ENCODE peak calls at places on chromosomes 11 and 22, in five cellular contexts. I is NCI-H2029, G is WTC11, V is head of caudate nucleus, L is tibial nerve. N is an unnamed sample.

GRCh38 chr11:60857378-60858232 is 1.9 kb upstream of the PTGDR2 start:
- DNase-seq in I (no peak), G (no peak), V (no peak), L (no peak), N (no peak)

GRCh38 chr22:37240941-37241320 is 3.1 kb downstream of the RAC2 start:
- DNase-seq in I (no peak), G (no peak), V (no peak), L (no peak), N (no peak)

GRCh38 chr22:44270556-44270880 is 42.2 kb downstream of the SHISAL1 start:
- DNase-seq in I (no peak), G (no peak), V (no peak), L (no peak), N (no peak)

GRCh38 chr11:119882316-119882715 is 153.3 kb upstream of the NECTIN1 start:
- DNase-seq in I (no peak), G (no peak), V (no peak), L (no peak), N (no peak)

GRCh38 chr11:23554002-23554401 is 693.7 kb upstream of the CCDC179 start:
- DNase-seq in I (no peak), G (no peak), V (no peak), L (no peak), N (no peak)

GRCh38 chr11:94768602-94769511 is 701 bp downstream of the AMOTL1 start:
- DNase-seq in I (no peak), G (peak), V (peak), L (peak), N (no peak)

GRCh38 chr11:70210051-70210501 is 7.0 kb downstream of the FADD start:
- DNase-seq in I (no peak), G (no peak), V (no peak), L (no peak), N (no peak)

GRCh38 chr11:118742304-118742703 is 48.7 kb downstream of the DDX6 start:
- DNase-seq in I (no peak), G (no peak), V (no peak), L (no peak), N (no peak)

GRCh38 chr22:46583571-46583970 is 36.6 kb upstream of the GRAMD4 start:
- DNase-seq in I (no peak), G (no peak), V (no peak), L (no peak), N (no peak)

GRCh38 chr11:120432056-120433018 is 79.2 kb upstream of the GRIK4 start:
- DNase-seq in I (no peak), G (no peak), V (no peak), L (no peak), N (no peak)

GRCh38 chr11:2212411-2213251 is 41.0 kb upstream of the TH start:
- DNase-seq in I (no peak), G (no peak), V (no peak), L (no peak), N (no peak)

GRCh38 chr22:25845985-25846745 is 104.2 kb downstream of the MYO18B start:
- DNase-seq in I (no peak), G (no peak), V (no peak), L (no peak), N (no peak)

GRCh38 chr11:35308157-35308556 is 111.2 kb downstream of the SLC1A2 start:
- DNase-seq in I (no peak), G (no peak), V (no peak), L (no peak), N (no peak)

GRCh38 chr22:39926175-39927152 is 25.6 kb downstream of the GRAP2 start:
- DNase-seq in I (no peak), G (no peak), V (no peak), L (no peak), N (no peak)

GRCh38 chr11:79314906-79315689 is 125.7 kb downstream of the TENM4 start:
- DNase-seq in I (peak), G (peak), V (no peak), L (no peak), N (no peak)

GRCh38 chr22:23690713-23691112 is at the start of gene RGL4:
- DNase-seq in I (no peak), G (no peak), V (no peak), L (peak), N (no peak)

GRCh38 chr11:124882339-124883071 is 15.2 kb downstream of the ROBO4 start:
- DNase-seq in I (no peak), G (no peak), V (no peak), L (no peak), N (no peak)

GRCh38 chr11:83540112-83540675 is 254.0 kb upstream of the CCDC90B start:
- DNase-seq in I (no peak), G (no peak), V (no peak), L (no peak), N (no peak)

GRCh38 chr11:122817121-122817520 is 21.2 kb upstream of the CRTAM start:
- DNase-seq in I (peak), G (no peak), V (no peak), L (no peak), N (no peak)

GRCh38 chr11:45754261-45754709 is 50.7 kb upstream of the SLC35C1 start:
- DNase-seq in I (no peak), G (no peak), V (peak), L (no peak), N (no peak)

GRCh38 chr22:49419661-49420060 is 408.0 kb downstream of the BRD1 start:
- DNase-seq in I (no peak), G (no peak), V (no peak), L (no peak), N (no peak)

GRCh38 chr22:19984851-19985811 is 31.5 kb downstream of the ARVCF start:
- DNase-seq in I (no peak), G (no peak), V (no peak), L (no peak), N (no peak)

GRCh38 chr11:78735711-78736110 is 161.0 kb upstream of the NARS2 start:
- DNase-seq in I (no peak), G (no peak), V (no peak), L (no peak), N (no peak)

GRCh38 chr11:93740031-93740801 is 1.1 kb downstream of the TAF1D start:
- DNase-seq in I (no peak), G (peak), V (no peak), L (no peak), N (peak)

GRCh38 chr11:28679795-28680194 is 571.6 kb downstream of the METTL15 start:
- DNase-seq in I (no peak), G (no peak), V (no peak), L (no peak), N (no peak)

GRCh38 chr11:17839973-17840611 is 105.5 kb downstream of the KCNC1 start:
- DNase-seq in I (no peak), G (no peak), V (no peak), L (no peak), N (no peak)

GRCh38 chr11:76566811-76567210 is 103.7 kb downstream of the LRRC32 start:
- DNase-seq in I (no peak), G (no peak), V (no peak), L (no peak), N (no peak)

GRCh38 chr11:10657308-10658271 is 36.0 kb downstream of the IRAG1 start:
- DNase-seq in I (no peak), G (no peak), V (no peak), L (no peak), N (no peak)

GRCh38 chr11:130522284-130522961 is 74.0 kb downstream of the ADAMTS15 start:
- DNase-seq in I (no peak), G (peak), V (peak), L (peak), N (no peak)

GRCh38 chr11:98068251-98068650 is 952.5 kb upstream of the CNTN5 start:
- DNase-seq in I (no peak), G (no peak), V (no peak), L (no peak), N (no peak)